ENCODE peak calls at places on chromosomes 7 and 10, in four cellular contexts. D is HepG2, G is WTC11, F is GM12878. R is an unnamed sample.

GRCh38 chr7:142890838-142891485 is 5.4 kb upstream of the TRPV6 start:
- DNase-seq in D (no peak), G (no peak), F (no peak), R (no peak)

GRCh38 chr10:102673235-102673634 is 29.0 kb downstream of the TRIM8 start:
- DNase-seq in F (no peak), G (no peak), D (no peak), R (no peak)

GRCh38 chr10:72340510-72340895 is 14.2 kb downstream of the DNAJB12 start:
- DNase-seq in F (no peak), D (no peak), G (peak; percentile 90), R (peak; percentile 88)

GRCh38 chr10:25231751-25232150 is 57.0 kb downstream of the GPR158 start:
- DNase-seq in D (no peak), G (no peak), F (no peak), R (no peak)

GRCh38 chr10:4215485-4215884 is 430.5 kb upstream of the KLF6 start:
- DNase-seq in D (no peak), F (no peak), G (no peak), R (no peak)

GRCh38 chr7:31203551-31203950 is 137.0 kb downstream of the NEUROD6 start:
- DNase-seq in D (no peak), G (no peak), F (no peak), R (no peak)

GRCh38 chr7:27217951-27218350 is 18.1 kb upstream of the HOXA13 start:
- DNase-seq in F (no peak), D (no peak), G (no peak), R (no peak)

GRCh38 chr10:116888380-116889055 is 39.2 kb downstream of the ENO4 start:
- DNase-seq in D (peak; percentile 4), G (peak; percentile 27), F (no peak), R (no peak)

GRCh38 chr7:44305564-44306507 is 19.6 kb downstream of the CAMK2B start:
- DNase-seq in D (no peak), F (no peak), G (no peak), R (peak; percentile 3)

GRCh38 chr10:70722820-70723424 is 50.6 kb downstream of the ADAMTS14 start:
- DNase-seq in D (no peak), G (no peak), F (no peak), R (no peak)

GRCh38 chr10:113111900-113112853 is 162.1 kb downstream of the TCF7L2 start:
- DNase-seq in G (no peak), D (peak; percentile 63), F (no peak), R (no peak)

GRCh38 chr7:138077809-138078208 is 1.6 kb downstream of the AKR1D1 start:
- DNase-seq in G (no peak), F (no peak), D (no peak), R (no peak)
- TF ChIP-seq CBFB in G (no peak), F (no peak), D (no peak), R (no peak)

GRCh38 chr10:73577788-73578187 is 13.4 kb downstream of the USP54 start:
- DNase-seq in G (no peak), D (no peak), F (no peak), R (no peak)
- TF ChIP-seq CBFB in G (no peak), D (no peak), F (no peak), R (no peak)

GRCh38 chr7:56079450-56080185 is 13.1 kb downstream of the PHKG1 start:
- DNase-seq in D (peak; percentile 56), F (no peak), G (peak; percentile 26), R (no peak)

GRCh38 chr7:56081626-56082340 is 11.0 kb downstream of the PHKG1 start:
- DNase-seq in F (no peak), G (no peak), D (no peak), R (no peak)

GRCh38 chr7:56086761-56087160 is 6.0 kb downstream of the PHKG1 start:
- DNase-seq in F (no peak), G (no peak), D (no peak), R (no peak)

GRCh38 chr7:56087445-56087844 is 5.3 kb downstream of the PHKG1 start:
- DNase-seq in F (no peak), D (no peak), G (no peak), R (no peak)

GRCh38 chr7:56083150-56083785 is 9.5 kb downstream of the PHKG1 start:
- DNase-seq in D (no peak), F (no peak), G (no peak), R (no peak)
- TF ChIP-seq CBFB in D (no peak), F (no peak), G (no peak), R (no peak)

GRCh38 chr7:12583181-12583580 is 12.7 kb downstream of the SCIN start:
- DNase-seq in F (no peak), G (no peak), D (no peak), R (no peak)

GRCh38 chr7:12581897-12582296 is 11.4 kb downstream of the SCIN start:
- DNase-seq in G (no peak), D (no peak), F (no peak), R (no peak)

GRCh38 chr7:12582362-12582761 is 11.8 kb downstream of the SCIN start:
- DNase-seq in G (no peak), F (no peak), D (no peak), R (no peak)

GRCh38 chr7:12583922-12584321 is 13.4 kb downstream of the SCIN start:
- DNase-seq in F (no peak), G (no peak), D (peak; percentile 27), R (no peak)

DNA sequence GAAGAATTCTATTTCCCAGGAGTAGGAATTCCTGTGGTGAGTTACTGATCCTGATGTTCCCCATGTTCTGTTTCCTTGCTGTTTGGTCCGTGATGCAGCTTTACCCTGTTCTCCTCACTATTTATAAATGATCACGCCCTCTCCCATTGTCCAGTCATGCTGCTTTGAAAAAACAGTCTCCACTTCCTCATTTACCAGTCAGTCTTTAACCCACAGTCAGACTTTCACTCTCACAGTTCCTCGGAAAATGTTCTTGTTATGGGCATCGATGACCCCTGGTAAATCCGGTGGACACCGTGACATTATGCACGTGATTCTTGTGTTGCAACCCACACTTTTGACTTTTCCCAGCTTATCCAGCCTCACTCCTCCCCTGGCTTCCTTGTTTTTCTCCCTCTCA is 14.4 kb downstream of the SCIN start:
- DNase-seq in G (no peak), D (no peak), F (peak; percentile 46), R (peak; percentile 53)
- TF ChIP-seq CBFB in G (no peak), D (no peak), F (no peak), R (no peak)

DNA sequence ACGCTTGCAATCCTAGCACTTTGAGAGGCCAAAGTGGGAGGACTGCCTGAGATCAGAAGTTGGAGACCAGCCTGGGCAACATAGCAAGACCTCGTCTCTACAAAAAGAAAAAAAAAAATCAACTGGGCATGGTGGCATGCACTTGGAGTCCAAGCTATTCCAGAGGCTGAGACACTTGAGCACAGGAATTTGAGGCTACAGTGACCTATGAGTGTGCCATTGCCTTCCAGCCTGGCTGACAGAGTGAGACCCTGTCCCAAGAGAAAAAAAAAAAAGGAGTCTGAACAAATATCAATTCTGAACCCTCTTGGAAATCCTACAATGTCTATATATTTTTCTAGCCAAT is 126.8 kb upstream of the NRP1 start:
- DNase-seq in G (no peak), F (no peak), D (no peak), R (no peak)
- TF ChIP-seq CBFB in G (no peak), F (no peak), D (no peak), R (no peak)

GRCh38 chr10:131970946-131971345 is 10.8 kb downstream of the BNIP3 start:
- DNase-seq in F (no peak), G (no peak), D (no peak), R (no peak)
- TF ChIP-seq CBFB in F (no peak), G (no peak), D (no peak), R (no peak)

GRCh38 chr7:91083855-91084644 is 180.2 kb upstream of the FZD1 start:
- DNase-seq in F (no peak), G (no peak), D (no peak), R (no peak)
- TF ChIP-seq CBFB in F (no peak), G (no peak), D (no peak), R (no peak)